ENCODE peak calls at places on chromosomes 2 and 18, in five cellular contexts. C, H, K, Y and W are unnamed samples.

GRCh38 chr2:3535794-3536681 is 16.7 kb upstream of the ADI1 start:
- DNase-seq in H (peak; percentile 26), C (peak; percentile 59), Y (peak; percentile 73), K (peak; percentile 70), W (peak; percentile 95)

GRCh38 chr2:10841547-10842219 is 29.1 kb upstream of the PDIA6 start:
- DNase-seq in K (no peak), H (no peak), Y (no peak), C (no peak), W (no peak)

GRCh38 chr18:36130039-36130831 is 536 bp downstream of the ELP2 start:
- DNase-seq in Y (no peak), C (no peak), K (no peak), H (no peak), W (no peak)

GRCh38 chr2:7127687-7128086 is 210.5 kb downstream of the RNF144A start:
- DNase-seq in C (no peak), Y (no peak), K (no peak), H (no peak), W (no peak)

GRCh38 chr2:21310493-21310892 is 186.7 kb downstream of the TDRD15 start:
- DNase-seq in H (no peak), C (no peak), K (no peak), Y (no peak), W (no peak)

GRCh38 chr2:200624660-200625059 is 38.8 kb downstream of the AOX1 start:
- DNase-seq in K (no peak), Y (no peak), H (no peak), C (no peak), W (no peak)

GRCh38 chr2:9539530-9539929 is 16.1 kb downstream of the ADAM17 start:
- DNase-seq in Y (no peak), C (no peak), H (no peak), K (no peak), W (no peak)

GRCh38 chr2:44100351-44100750 is 68.3 kb upstream of the PPM1B start:
- DNase-seq in H (peak; percentile 16), K (peak; percentile 74), Y (peak; percentile 61), C (no peak), W (peak; percentile 81)

GRCh38 chr2:149330127-149331022 is at the start of gene LYPD6:
- DNase-seq in C (peak; percentile 93), K (peak; percentile 71), Y (peak; percentile 51), H (peak; percentile 38), W (peak; percentile 86)

GRCh38 chr2:71939588-71940535 is 207.8 kb downstream of the CYP26B1 start:
- DNase-seq in H (no peak), K (peak; percentile 84), C (no peak), Y (no peak), W (no peak)

GRCh38 chr2:19538411-19538963 is 180.1 kb upstream of the OSR1 start:
- DNase-seq in Y (peak; percentile 37), K (no peak), C (no peak), H (peak; percentile 88), W (no peak)

GRCh38 chr2:138423198-138423597 is 78.4 kb upstream of the SPOPL start:
- DNase-seq in H (no peak), Y (no peak), C (no peak), K (no peak), W (no peak)

GRCh38 chr18:10579079-10579867 is 53.4 kb downstream of the NAPG start:
- DNase-seq in C (no peak), K (no peak), H (no peak), Y (no peak), W (no peak)

GRCh38 chr18:43744960-43745740 is 467.9 kb upstream of the SYT4 start:
- DNase-seq in Y (no peak), K (no peak), C (no peak), H (no peak), W (no peak)

GRCh38 chr18:31679806-31680793 is 4.3 kb downstream of the B4GALT6 start:
- DNase-seq in C (no peak), Y (no peak), H (no peak), K (no peak), W (no peak)

GRCh38 chr2:233655043-233655442 is 16.7 kb upstream of the UGT1A9 start:
- DNase-seq in Y (no peak), C (no peak), H (no peak), K (no peak), W (no peak)

GRCh38 chr2:42835577-42836371 is 43.4 kb upstream of the HAAO start:
- DNase-seq in K (peak; percentile 61), H (no peak), Y (peak; percentile 89), C (no peak), W (no peak)

GRCh38 chr2:71385008-71385407 is 53.4 kb downstream of the ZNF638 start:
- DNase-seq in Y (no peak), C (no peak), H (no peak), K (no peak), W (no peak)

GRCh38 chr2:8876628-8877027 is 39.2 kb upstream of the KIDINS220 start:
- DNase-seq in C (no peak), H (no peak), Y (no peak), K (no peak), W (no peak)

GRCh38 chr2:60484080-60484737 is 69.2 kb downstream of the BCL11A start:
- DNase-seq in H (no peak), K (no peak), C (no peak), Y (no peak), W (no peak)

GRCh38 chr2:168635065-168635577 is 167.3 kb upstream of the NOSTRIN start:
- DNase-seq in Y (peak; percentile 80), K (peak; percentile 21), C (no peak), H (no peak), W (peak; percentile 89)

GRCh38 chr2:132690664-132691303 is 20.8 kb upstream of the LYPD1 start:
- DNase-seq in C (no peak), K (no peak), H (no peak), Y (no peak), W (no peak)

GRCh38 chr2:9737053-9737875 is 106.0 kb upstream of the TAF1B start:
- DNase-seq in H (no peak), Y (no peak), K (no peak), C (no peak), W (no peak)

GRCh38 chr18:60446821-60447220 is 74.2 kb upstream of the MC4R start:
- DNase-seq in H (no peak), C (no peak), Y (no peak), K (no peak), W (no peak)

GRCh38 chr2:240452471-240453256 is 17.2 kb downstream of the GPC1 start:
- DNase-seq in K (peak; percentile 73), H (no peak), C (peak; percentile 91), Y (peak; percentile 61), W (peak; percentile 89)

GRCh38 chr2:106941372-106941993 is 55.5 kb upstream of the ST6GAL2 start:
- DNase-seq in C (no peak), Y (no peak), K (no peak), H (no peak), W (peak; percentile 47)

GRCh38 chr18:3148930-3149535 is 70.7 kb downstream of the MYOM1 start:
- DNase-seq in K (no peak), H (no peak), Y (no peak), C (no peak), W (no peak)

GRCh38 chr2:202375611-202376408 is at the start of gene BMPR2:
- DNase-seq in H (peak; percentile 56), Y (peak; percentile 87), K (peak; percentile 90), C (peak; percentile 96), W (peak; percentile 96)

GRCh38 chr2:209663149-209663548 is 108.5 kb upstream of the UNC80 start:
- DNase-seq in C (no peak), Y (no peak), H (no peak), K (no peak), W (no peak)

GRCh38 chr2:101787097-101787496 is 89.6 kb downstream of the MAP4K4 start:
- DNase-seq in H (no peak), K (no peak), Y (no peak), C (no peak), W (no peak)

GRCh38 chr2:178317807-178318206 is 123.5 kb downstream of the OSBPL6 start:
- DNase-seq in K (no peak), C (no peak), H (no peak), Y (no peak), W (no peak)

GRCh38 chr2:224101820-224102630 is 62.9 kb upstream of the SERPINE2 start:
- DNase-seq in Y (peak; percentile 28), H (no peak), C (no peak), K (no peak), W (no peak)

GRCh38 chr2:20093263-20094141 is 42.1 kb upstream of the LAPTM4A start:
- DNase-seq in K (peak; percentile 64), H (peak; percentile 48), Y (peak; percentile 70), C (no peak), W (no peak)

GRCh38 chr2:96175951-96176350 is 30.7 kb upstream of the DUSP2 start:
- DNase-seq in Y (no peak), H (no peak), C (no peak), K (no peak), W (no peak)

GRCh38 chr2:45826476-45826875 is 175.0 kb downstream of the PRKCE start:
- DNase-seq in K (no peak), C (no peak), Y (no peak), H (no peak), W (no peak)
- H3K4me1 ChIP-seq in K (peaks cover 40% of the 10 kb centered on the region), C (peaks cover 24% of the 10 kb centered on the region), Y (peaks cover 4% of the 10 kb centered on the region), H (peaks cover 10% of the 10 kb centered on the region), W (peaks cover 12% of the 10 kb centered on the region)

DNA sequence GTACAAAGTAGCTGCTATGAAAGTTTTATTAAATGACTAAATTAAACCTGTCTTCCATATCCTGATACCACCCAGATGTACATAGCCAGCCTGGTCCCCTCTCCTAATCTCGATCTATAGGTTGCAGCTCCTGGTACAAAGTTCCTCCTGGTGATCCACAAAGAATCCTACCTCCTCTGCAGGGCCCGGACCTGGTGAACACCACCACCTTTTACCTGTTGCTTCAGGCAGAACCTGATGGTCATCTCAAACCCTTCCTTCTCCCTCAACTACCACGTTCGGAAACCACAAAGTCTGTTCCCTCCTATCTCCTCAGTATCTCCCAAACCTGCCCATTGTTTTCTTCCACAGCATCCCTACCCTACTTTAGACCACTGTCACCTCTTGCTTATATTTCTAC is 15.5 kb downstream of the FOXI3 start:
- DNase-seq in K (no peak), Y (no peak), H (no peak), C (no peak), W (no peak)
- H3K4me3 ChIP-seq in K (no peak overlapping the region), Y (no peak overlapping the region), H (no peak overlapping the region), C (no peak overlapping the region), W (no peak overlapping the region)

DNA sequence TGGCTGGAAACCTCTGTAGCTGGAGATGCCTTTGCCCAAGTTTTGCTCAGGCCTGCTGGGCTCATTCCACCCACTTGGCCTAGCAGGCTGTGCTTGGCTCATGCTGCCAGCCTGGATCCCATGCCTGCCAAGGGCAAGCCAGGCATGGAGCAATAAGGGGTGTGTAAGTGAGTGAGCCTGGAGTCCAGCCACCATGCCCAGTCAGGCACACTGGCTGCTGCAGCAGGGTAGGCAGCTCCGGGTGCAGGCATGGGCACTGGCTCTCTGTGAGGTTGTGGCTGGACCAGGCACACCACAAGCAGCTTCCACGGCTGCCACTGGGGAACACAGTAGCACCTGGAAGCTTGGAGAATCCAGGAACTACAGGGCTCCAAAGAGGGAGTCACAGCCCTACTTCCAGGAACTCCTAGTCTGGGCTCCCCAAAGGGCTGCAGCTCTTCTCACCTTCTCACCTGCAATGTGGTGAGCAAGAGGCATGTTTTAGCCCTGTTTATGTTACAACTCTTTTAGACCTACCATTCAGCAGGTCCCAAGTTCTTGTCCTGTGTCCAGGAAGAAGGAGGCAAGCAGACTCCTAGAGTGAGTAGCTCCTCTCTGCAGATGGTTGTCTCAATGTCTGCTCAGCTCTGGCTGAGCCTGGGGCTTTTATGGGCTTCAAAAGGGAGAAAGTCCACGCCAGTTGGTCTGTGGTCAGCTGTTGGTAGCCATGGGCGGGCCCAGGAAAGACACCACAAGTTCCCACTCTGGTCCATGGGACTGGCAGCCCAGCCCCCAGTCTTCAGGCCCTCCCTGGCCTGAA is 147.9 kb upstream of the HS6ST1 start:
- DNase-seq in C (no peak), H (no peak), K (peak; percentile 72), Y (no peak), W (no peak)
- TF ChIP-seq CTCF in C (no peak), H (no peak), K (peak; percentile 11), Y (no peak), W (no peak)

GRCh38 chr18:77102246-77103040 is 30.1 kb downstream of the MBP start:
- DNase-seq in K (no peak), Y (no peak), C (no peak), H (no peak), W (no peak)
- H3K4me1 ChIP-seq in K (peaks cover 65% of the 10 kb centered on the region), Y (peaks cover 11% of the 10 kb centered on the region), C (no peaks in the 10 kb centered on the region), H (peaks cover 73% of the 10 kb centered on the region), W (peaks cover 53% of the 10 kb centered on the region)